ENCODE peak calls at places on chromosomes 13 and 19, in seven cellular contexts. U is hippocampal formation; J is CD4-positive, alpha-beta T cell; I is nephron progenitor cell; Z is thoracic aorta; P is prostate gland; V is dorsolateral prefrontal cortex. C is an unnamed sample.

GRCh38 chr13:95643009-95643408 is 1.5 kb downstream of the DZIP1 start:
- DNase-seq in U (no peak), J (no peak), I (no peak), Z (no peak), P (no peak), V (no peak), C (no peak)

GRCh38 chr19:10091370-10091687 is 5.2 kb downstream of the SHFL start:
- DNase-seq in U (no peak), J (no peak), I (no peak), Z (no peak), P (no peak), V (no peak), C (no peak)

GRCh38 chr13:75724742-75725504 is 88.8 kb downstream of the LMO7 start:
- DNase-seq in U (no peak), J (no peak), I (no peak), Z (no peak), P (peak; percentile 29), V (no peak), C (no peak)

GRCh38 chr13:107866007-107866665 is 349.2 kb downstream of the LIG4 start:
- DNase-seq in U (no peak), J (no peak), I (peak; percentile 60), Z (no peak), P (no peak), V (peak; percentile 30), C (peak; percentile 51)

GRCh38 chr13:106734185-106734584 is 166.2 kb upstream of the ARGLU1 start:
- DNase-seq in U (no peak), J (no peak), I (no peak), Z (no peak), P (no peak), V (no peak), C (no peak)

GRCh38 chr13:109933476-109933875 is 147.1 kb upstream of the IRS2 start:
- DNase-seq in U (no peak), J (no peak), I (no peak), Z (no peak), P (no peak), V (no peak), C (no peak)

GRCh38 chr19:18939922-18940775 is 868 bp downstream of the HOMER3 start:
- DNase-seq in U (no peak), J (no peak), I (peak; percentile 77), Z (no peak), P (peak; percentile 20), V (peak; percentile 48), C (peak; percentile 47)

GRCh38 chr19:46351241-46352041 is 4.6 kb downstream of the PPP5C start:
- DNase-seq in U (no peak), J (no peak), I (no peak), Z (peak; percentile 47), P (peak; percentile 21), V (no peak), C (peak; percentile 77)

GRCh38 chr13:94849254-94849653 is 136.9 kb upstream of the SOX21 start:
- DNase-seq in U (no peak), J (no peak), I (no peak), Z (no peak), P (no peak), V (no peak), C (no peak)